ENCODE peak calls at places on chromosome 20, in six cellular contexts. One of them, this sample, is unnamed.

GRCh38 chr20:44969320-44969879 is 3.1 kb downstream of the STK4 start:
- DNase-seq in astrocyte of the hippocampus: no peak
- DNase-seq in HEK293T: no peak
- DNase-seq in heart right ventricle: no peak
- DNase-seq in BE2C: no peak
- DNase-seq in activated CD8-positive, alpha-beta memory T cell treated with anti-CD3 and anti-CD28 coated beads, Interleukin-2, amount 50 U/mL, for 48 hours: no peak
- DNase-seq in this sample: no peak

GRCh38 chr20:21302645-21303060 is 478 bp upstream of the XRN2 start:
- DNase-seq in astrocyte of the hippocampus: no peak
- DNase-seq in HEK293T: no peak
- DNase-seq in heart right ventricle: no peak
- DNase-seq in BE2C: no peak
- DNase-seq in activated CD8-positive, alpha-beta memory T cell treated with anti-CD3 and anti-CD28 coated beads, Interleukin-2, amount 50 U/mL, for 48 hours: no peak
- DNase-seq in this sample: no peak

GRCh38 chr20:40493071-40493470 is 196.0 kb downstream of the MAFB start:
- DNase-seq in astrocyte of the hippocampus: peak
- DNase-seq in HEK293T: no peak
- DNase-seq in heart right ventricle: peak
- DNase-seq in BE2C: no peak
- DNase-seq in activated CD8-positive, alpha-beta memory T cell treated with anti-CD3 and anti-CD28 coated beads, Interleukin-2, amount 50 U/mL, for 48 hours: no peak
- DNase-seq in this sample: peak

GRCh38 chr20:12289476-12289875 is 371.8 kb downstream of the BTBD3 start:
- DNase-seq in astrocyte of the hippocampus: no peak
- DNase-seq in HEK293T: no peak
- DNase-seq in heart right ventricle: no peak
- DNase-seq in BE2C: no peak
- DNase-seq in activated CD8-positive, alpha-beta memory T cell treated with anti-CD3 and anti-CD28 coated beads, Interleukin-2, amount 50 U/mL, for 48 hours: no peak
- DNase-seq in this sample: no peak

GRCh38 chr20:34074101-34074760 is 37.8 kb downstream of the EIF2S2 start:
- DNase-seq in astrocyte of the hippocampus: peak
- DNase-seq in HEK293T: no peak
- DNase-seq in heart right ventricle: no peak
- DNase-seq in BE2C: no peak
- DNase-seq in activated CD8-positive, alpha-beta memory T cell treated with anti-CD3 and anti-CD28 coated beads, Interleukin-2, amount 50 U/mL, for 48 hours: no peak
- DNase-seq in this sample: no peak

GRCh38 chr20:37564388-37565133 is 36.9 kb upstream of the BLCAP start:
- DNase-seq in astrocyte of the hippocampus: peak
- DNase-seq in HEK293T: peak
- DNase-seq in heart right ventricle: peak
- DNase-seq in BE2C: peak
- DNase-seq in activated CD8-positive, alpha-beta memory T cell treated with anti-CD3 and anti-CD28 coated beads, Interleukin-2, amount 50 U/mL, for 48 hours: peak
- DNase-seq in this sample: peak

GRCh38 chr20:62236674-62236996 is 1.7 kb upstream of the OSBPL2 start:
- DNase-seq in astrocyte of the hippocampus: peak
- DNase-seq in HEK293T: no peak
- DNase-seq in heart right ventricle: no peak
- DNase-seq in BE2C: no peak
- DNase-seq in activated CD8-positive, alpha-beta memory T cell treated with anti-CD3 and anti-CD28 coated beads, Interleukin-2, amount 50 U/mL, for 48 hours: no peak
- DNase-seq in this sample: no peak

GRCh38 chr20:8447262-8448120 is 315.4 kb downstream of the PLCB1 start:
- DNase-seq in astrocyte of the hippocampus: no peak
- DNase-seq in HEK293T: no peak
- DNase-seq in heart right ventricle: no peak
- DNase-seq in BE2C: no peak
- DNase-seq in activated CD8-positive, alpha-beta memory T cell treated with anti-CD3 and anti-CD28 coated beads, Interleukin-2, amount 50 U/mL, for 48 hours: no peak
- DNase-seq in this sample: no peak

GRCh38 chr20:37346526-37347346 is 796 bp downstream of the SRC start:
- DNase-seq in astrocyte of the hippocampus: no peak
- DNase-seq in HEK293T: no peak
- DNase-seq in heart right ventricle: no peak
- DNase-seq in BE2C: peak
- DNase-seq in activated CD8-positive, alpha-beta memory T cell treated with anti-CD3 and anti-CD28 coated beads, Interleukin-2, amount 50 U/mL, for 48 hours: no peak
- DNase-seq in this sample: peak

GRCh38 chr20:24359306-24359705 is 110.1 kb upstream of the SYNDIG1 start:
- DNase-seq in astrocyte of the hippocampus: no peak
- DNase-seq in HEK293T: no peak
- DNase-seq in heart right ventricle: no peak
- DNase-seq in BE2C: no peak
- DNase-seq in activated CD8-positive, alpha-beta memory T cell treated with anti-CD3 and anti-CD28 coated beads, Interleukin-2, amount 50 U/mL, for 48 hours: no peak
- DNase-seq in this sample: no peak

GRCh38 chr20:1313236-1313964 is 15.5 kb downstream of the SDCBP2 start:
- DNase-seq in astrocyte of the hippocampus: peak
- DNase-seq in HEK293T: peak
- DNase-seq in heart right ventricle: peak
- DNase-seq in BE2C: peak
- DNase-seq in activated CD8-positive, alpha-beta memory T cell treated with anti-CD3 and anti-CD28 coated beads, Interleukin-2, amount 50 U/mL, for 48 hours: peak
- DNase-seq in this sample: peak

GRCh38 chr20:53162251-53162835 is 190.2 kb downstream of the TSHZ2 start:
- DNase-seq in astrocyte of the hippocampus: peak
- DNase-seq in HEK293T: peak
- DNase-seq in heart right ventricle: peak
- DNase-seq in BE2C: no peak
- DNase-seq in activated CD8-positive, alpha-beta memory T cell treated with anti-CD3 and anti-CD28 coated beads, Interleukin-2, amount 50 U/mL, for 48 hours: no peak
- DNase-seq in this sample: no peak

GRCh38 chr20:47778398-47779354 is 6.6 kb downstream of the SULF2 start:
- DNase-seq in astrocyte of the hippocampus: peak
- DNase-seq in HEK293T: no peak
- DNase-seq in heart right ventricle: no peak
- DNase-seq in BE2C: no peak
- DNase-seq in activated CD8-positive, alpha-beta memory T cell treated with anti-CD3 and anti-CD28 coated beads, Interleukin-2, amount 50 U/mL, for 48 hours: no peak
- DNase-seq in this sample: no peak

GRCh38 chr20:24027229-24027628 is 38.6 kb upstream of the GGTLC1 start:
- DNase-seq in astrocyte of the hippocampus: no peak
- DNase-seq in HEK293T: no peak
- DNase-seq in heart right ventricle: peak
- DNase-seq in BE2C: no peak
- DNase-seq in activated CD8-positive, alpha-beta memory T cell treated with anti-CD3 and anti-CD28 coated beads, Interleukin-2, amount 50 U/mL, for 48 hours: peak
- DNase-seq in this sample: peak

GRCh38 chr20:47113362-47114118 is 218.9 kb downstream of the EYA2 start:
- DNase-seq in astrocyte of the hippocampus: peak
- DNase-seq in HEK293T: no peak
- DNase-seq in heart right ventricle: no peak
- DNase-seq in BE2C: no peak
- DNase-seq in activated CD8-positive, alpha-beta memory T cell treated with anti-CD3 and anti-CD28 coated beads, Interleukin-2, amount 50 U/mL, for 48 hours: no peak
- DNase-seq in this sample: no peak

GRCh38 chr20:57335392-57335791 is 5.8 kb downstream of the SPO11 start:
- DNase-seq in astrocyte of the hippocampus: peak
- DNase-seq in HEK293T: no peak
- DNase-seq in heart right ventricle: no peak
- DNase-seq in BE2C: no peak
- DNase-seq in activated CD8-positive, alpha-beta memory T cell treated with anti-CD3 and anti-CD28 coated beads, Interleukin-2, amount 50 U/mL, for 48 hours: no peak
- DNase-seq in this sample: no peak